ENCODE peak calls at places on chromosomes 4 and X, in seven cellular contexts. H is fibroblast of lung; V is CD4-positive, CD25-positive, alpha-beta regulatory T cell; R is gastrocnemius medialis; T is H9; J is colonic mucosa; M is ovary. L is an unnamed sample.

GRCh38 chrX:153638436-153639176 is 8.4 kb upstream of the DUSP9 start:
- DNase-seq in J (no peak), M (no peak), H (no peak), R (no peak), V (no peak), T (no peak), L (no peak)

GRCh38 chr4:152696764-152697250 is 17.0 kb upstream of the TMEM154 start:
- DNase-seq in V (peak; percentile 30), R (no peak), M (no peak), T (no peak), J (no peak), H (peak; percentile 96), L (no peak)

GRCh38 chrX:151975228-151975593 is 735 bp upstream of the GABRE start:
- DNase-seq in V (no peak), R (no peak), M (no peak), T (no peak), J (no peak), H (no peak), L (no peak)

GRCh38 chr4:15451866-15452765 is 17.6 kb upstream of the CC2D2A start:
- DNase-seq in T (no peak), J (no peak), V (no peak), M (no peak), R (no peak), H (peak; percentile 99), L (no peak)

GRCh38 chr4:8084712-8085490 is 73.7 kb downstream of the ABLIM2 start:
- DNase-seq in R (no peak), V (no peak), M (no peak), T (no peak), J (no peak), H (no peak), L (no peak)

GRCh38 chrX:138034136-138034535 is 468.2 kb downstream of the ZIC3 start:
- DNase-seq in M (no peak), J (no peak), H (no peak), V (no peak), T (no peak), R (no peak), L (no peak)

GRCh38 chr4:183362036-183362435 is 39.8 kb upstream of the CLDN24 start:
- DNase-seq in M (no peak), J (no peak), T (no peak), V (no peak), H (no peak), R (no peak), L (no peak)

GRCh38 chr4:65561164-65561563 is 109.1 kb downstream of the EPHA5 start:
- DNase-seq in M (no peak), V (no peak), R (no peak), T (no peak), H (no peak), J (no peak), L (no peak)

GRCh38 chrX:123964155-123964554 is 2.6 kb downstream of the STAG2 start:
- DNase-seq in M (no peak), J (no peak), H (peak; percentile 40), V (no peak), R (no peak), T (no peak), L (no peak)

GRCh38 chrX:13387656-13388421 is 68.0 kb upstream of the ATXN3L start:
- DNase-seq in R (no peak), M (no peak), V (no peak), H (peak; percentile 80), J (no peak), T (no peak), L (no peak)

GRCh38 chr4:183402771-183403170 is 41.7 kb upstream of the CDKN2AIP start:
- DNase-seq in J (no peak), R (no peak), M (no peak), V (no peak), H (peak; percentile 22), T (no peak), L (no peak)

GRCh38 chr4:7546809-7547367 is 112.2 kb upstream of the PSAPL1 start:
- DNase-seq in J (no peak), H (peak; percentile 71), T (no peak), V (no peak), R (no peak), M (no peak), L (no peak)

GRCh38 chr4:560731-561211 is 15.3 kb downstream of the TMEM271 start:
- DNase-seq in M (no peak), J (no peak), T (no peak), V (no peak), H (no peak), R (no peak), L (no peak)
- H3K9me3 ChIP-seq in M (no peaks in the 10 kb centered on the region), J (no peaks in the 10 kb centered on the region), T (no peaks in the 10 kb centered on the region), V (no peaks in the 10 kb centered on the region), H (no peaks in the 10 kb centered on the region), R (no peaks in the 10 kb centered on the region), L (no peaks in the 10 kb centered on the region)

GRCh38 chrX:63400340-63400739 is 49.2 kb upstream of the SPIN4 start:
- DNase-seq in M (no peak), R (no peak), H (no peak), J (no peak), T (no peak), V (no peak), L (no peak)

DNA sequence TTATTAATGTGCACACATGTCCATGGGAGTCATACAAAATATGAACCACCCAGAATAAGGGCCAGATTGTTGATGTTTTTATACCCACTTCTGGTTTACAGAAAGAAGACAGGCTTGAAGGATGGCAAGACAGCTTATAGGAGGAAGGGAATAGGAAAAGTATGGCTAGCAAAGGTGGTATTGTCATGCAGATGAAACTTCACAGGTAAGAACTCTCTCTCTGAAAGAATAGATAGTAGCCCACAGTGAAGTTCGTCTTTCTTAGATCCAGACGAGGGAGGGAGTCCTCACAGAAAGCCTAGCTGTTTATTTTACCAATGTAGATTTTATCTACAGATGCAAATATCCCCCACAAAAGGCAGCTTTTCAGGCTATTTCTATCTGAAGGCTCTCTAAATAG is 43.7 kb upstream of the SPIN4 start:
- DNase-seq in V (no peak), T (no peak), M (no peak), R (no peak), J (no peak), H (no peak), L (no peak)
- H3K9me3 ChIP-seq in V (no peaks in the 10 kb centered on the region), T (peaks cover 17% of the 10 kb centered on the region), M (no peaks in the 10 kb centered on the region), R (no peaks in the 10 kb centered on the region), J (no peaks in the 10 kb centered on the region), H (no peaks in the 10 kb centered on the region), L (no peaks in the 10 kb centered on the region)

GRCh38 chr4:19438228-19438627 is 813.5 kb upstream of the SLIT2 start:
- DNase-seq in J (no peak), M (no peak), H (peak; percentile 13), V (no peak), R (no peak), T (no peak), L (no peak)
- H3K9me3 ChIP-seq in J (no peaks in the 10 kb centered on the region), M (no peaks in the 10 kb centered on the region), H (no peaks in the 10 kb centered on the region), V (no peaks in the 10 kb centered on the region), R (no peaks in the 10 kb centered on the region), T (peaks cover 23% of the 10 kb centered on the region), L (no peaks in the 10 kb centered on the region)

DNA sequence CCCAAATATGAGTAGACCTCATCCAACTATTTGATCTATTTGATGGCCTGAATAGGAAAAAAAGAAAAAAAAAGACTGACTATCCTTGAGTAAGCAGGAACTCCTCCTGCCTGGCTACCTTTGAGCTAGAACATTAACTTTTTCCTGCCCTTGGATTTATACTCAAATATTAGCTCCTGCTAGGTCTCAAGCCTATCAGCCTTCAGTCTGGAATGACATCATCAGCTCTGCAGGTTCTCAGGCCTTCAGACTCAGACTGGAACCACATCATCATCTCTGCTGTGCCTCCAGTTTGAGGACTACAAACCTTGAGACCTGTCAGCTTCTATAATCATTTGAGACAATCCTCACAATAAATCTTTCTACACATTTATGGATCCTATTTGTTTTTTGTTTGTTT is 754.0 kb upstream of the SLIT2 start:
- DNase-seq in M (no peak), V (no peak), H (no peak), R (no peak), J (no peak), T (no peak), L (no peak)
- H3K9me3 ChIP-seq in M (no peaks in the 10 kb centered on the region), V (no peaks in the 10 kb centered on the region), H (no peaks in the 10 kb centered on the region), R (no peaks in the 10 kb centered on the region), J (no peaks in the 10 kb centered on the region), T (no peaks in the 10 kb centered on the region), L (no peaks in the 10 kb centered on the region)

DNA sequence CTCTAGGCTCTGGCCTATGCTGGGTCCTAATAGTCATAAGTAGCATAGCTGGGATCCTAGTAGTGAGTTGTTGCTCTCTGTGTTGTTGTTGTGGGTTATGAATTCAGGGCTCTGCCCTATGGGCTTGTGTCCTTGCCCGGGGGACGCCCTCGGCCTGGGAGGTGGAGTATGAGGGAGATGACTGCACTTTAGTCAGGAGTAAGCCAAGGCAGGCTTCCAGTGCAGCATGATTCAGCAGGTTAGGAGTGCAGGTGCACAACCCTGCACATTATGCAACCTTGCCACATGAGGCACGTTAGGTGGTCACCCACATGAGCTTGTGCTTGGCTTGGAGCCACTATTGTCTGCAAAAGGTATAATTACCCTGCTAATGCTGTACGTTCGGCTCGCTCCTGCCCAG is 58.4 kb upstream of the CCDC149 start:
- DNase-seq in T (no peak), M (no peak), V (no peak), J (no peak), R (no peak), H (no peak), L (no peak)
- H3K9me3 ChIP-seq in T (peaks cover 6% of the 10 kb centered on the region), M (no peaks in the 10 kb centered on the region), V (no peaks in the 10 kb centered on the region), J (no peaks in the 10 kb centered on the region), R (no peaks in the 10 kb centered on the region), H (no peaks in the 10 kb centered on the region), L (no peaks in the 10 kb centered on the region)

DNA sequence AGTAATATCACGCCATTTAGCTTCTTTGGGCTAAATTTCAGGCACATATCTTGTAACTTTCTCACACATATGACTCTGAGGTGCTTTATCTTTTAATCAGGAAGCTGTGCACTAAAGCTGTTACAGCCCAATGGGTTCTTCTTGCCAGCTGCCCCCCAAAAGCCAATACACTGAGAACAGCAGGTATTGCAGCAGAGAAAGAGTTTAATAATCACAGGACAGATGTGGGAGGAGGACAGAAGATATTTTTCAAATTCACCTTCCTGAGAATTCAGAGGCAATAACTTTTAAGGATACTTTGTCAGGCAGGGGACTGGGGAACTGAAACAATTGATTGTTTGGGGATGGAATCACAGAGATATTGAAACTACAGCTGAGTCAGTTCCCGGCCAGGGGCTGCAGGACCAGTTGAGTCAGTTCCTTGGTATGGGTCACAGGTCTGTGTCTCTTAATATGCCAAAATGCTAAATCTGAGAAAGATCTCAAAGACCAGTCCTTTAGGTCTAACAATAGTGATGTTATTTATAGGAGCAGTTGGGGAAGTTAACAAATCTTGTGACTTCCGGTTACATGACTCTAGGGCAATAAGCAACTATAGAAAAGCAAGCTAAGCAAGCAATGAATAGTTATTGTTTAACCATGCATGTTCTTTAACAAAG is 28.1 kb downstream of the DDIT4L start:
- DNase-seq in R (no peak), V (no peak), T (no peak), M (no peak), J (no peak), H (no peak), L (no peak)
- H3K9me3 ChIP-seq in R (peaks cover 5% of the 10 kb centered on the region), V (peaks cover 8% of the 10 kb centered on the region), T (peaks cover 5% of the 10 kb centered on the region), M (peaks cover 3% of the 10 kb centered on the region), J (no peaks in the 10 kb centered on the region), H (no peaks in the 10 kb centered on the region), L (no peaks in the 10 kb centered on the region)

DNA sequence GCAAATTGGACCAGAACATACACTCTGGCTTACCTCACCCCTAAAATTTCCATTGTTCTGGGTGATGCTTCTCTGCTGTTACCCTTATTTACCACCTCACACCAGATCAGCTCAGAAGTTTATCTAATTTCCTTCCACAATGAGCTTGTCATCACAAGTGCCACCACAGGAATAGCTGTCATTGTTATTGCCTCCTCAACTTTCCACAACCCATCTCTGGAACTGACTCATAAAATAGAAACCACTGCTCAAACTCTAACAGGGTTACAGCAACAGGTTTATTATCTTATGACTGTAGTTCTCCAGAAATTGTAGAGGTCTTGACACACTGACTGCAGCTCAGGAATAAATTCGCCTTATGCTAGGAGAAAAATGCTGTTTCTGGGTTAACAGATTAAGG is 52.7 kb downstream of the ZNF718 start:
- DNase-seq in H (no peak), V (no peak), M (no peak), R (no peak), T (no peak), J (no peak), L (no peak)
- H3K9me3 ChIP-seq in H (no peaks in the 10 kb centered on the region), V (peaks cover 92% of the 10 kb centered on the region), M (peaks cover 22% of the 10 kb centered on the region), R (peaks cover 58% of the 10 kb centered on the region), T (peaks cover 21% of the 10 kb centered on the region), J (peaks cover 3% of the 10 kb centered on the region), L (peaks cover 84% of the 10 kb centered on the region)